ENCODE peak calls at places on chromosomes 2 and 18, in four cellular contexts. S, P, W and Z are unnamed samples.

GRCh38 chr2:208319403-208319802 is 53.3 kb downstream of the PIKFYVE start:
- DNase-seq in S (no peak), W (no peak), P (no peak), Z (no peak)

GRCh38 chr2:203533696-203534471 is 1.2 kb downstream of the RAPH1 start:
- DNase-seq in W (no peak), P (no peak), S (no peak), Z (no peak)

GRCh38 chr2:129748653-129749052 is 230.8 kb upstream of the RAB6C start:
- DNase-seq in W (no peak), S (no peak), P (no peak), Z (no peak)

GRCh38 chr18:39033312-39033711 is 1467.7 kb upstream of the CELF4 start:
- DNase-seq in W (no peak), S (no peak), P (no peak), Z (no peak)

GRCh38 chr2:201854221-201854801 is 48.0 kb downstream of the CDK15 start:
- DNase-seq in S (no peak), P (peak), W (no peak), Z (no peak)

GRCh38 chr2:173226899-173227692 is 127.6 kb upstream of the CDCA7 start:
- DNase-seq in S (peak), W (no peak), P (no peak), Z (no peak)

GRCh38 chr2:217798191-217798590 is 204.6 kb downstream of the TNS1 start:
- DNase-seq in S (no peak), P (no peak), W (no peak), Z (no peak)

GRCh38 chr2:39666489-39667141 is 898 bp downstream of the TMEM178A start:
- DNase-seq in W (no peak), S (no peak), P (no peak), Z (no peak)

GRCh38 chr2:173048901-173049661 is 26.6 kb upstream of the MAP3K20 start:
- DNase-seq in W (no peak), P (peak), S (no peak), Z (peak)

GRCh38 chr2:158184001-158184400 is 82.3 kb downstream of the UPP2 start:
- DNase-seq in W (no peak), S (peak), P (no peak), Z (no peak)

GRCh38 chr18:527136-527535 is 26.6 kb upstream of the COLEC12 start:
- DNase-seq in W (no peak), P (no peak), S (no peak), Z (no peak)